ENCODE peak calls at places on chromosomes 6 and 20, in five cellular contexts. One of them, this sample, is unnamed.

GRCh38 chr20:46359233-46359751 is 47.1 kb downstream of the ELMO2 start:
- DNase-seq in CMK: no peak
- DNase-seq in heart left ventricle: peak
- DNase-seq in fibroblast of pulmonary artery: no peak
- DNase-seq in CD4-positive, alpha-beta T cell: no peak
- DNase-seq in this sample: no peak

GRCh38 chr20:38825901-38826625 is 20.6 kb downstream of the PPP1R16B start:
- DNase-seq in CD4-positive, alpha-beta T cell: no peak
- DNase-seq in heart left ventricle: no peak
- DNase-seq in CMK: no peak
- DNase-seq in fibroblast of pulmonary artery: peak
- DNase-seq in this sample: no peak

GRCh38 chr6:11525468-11526155 is 11.9 kb upstream of the TMEM170B start:
- DNase-seq in CMK: no peak
- DNase-seq in CD4-positive, alpha-beta T cell: no peak
- DNase-seq in heart left ventricle: peak
- DNase-seq in fibroblast of pulmonary artery: peak
- DNase-seq in this sample: peak

GRCh38 chr6:133983099-133983939 is 30.3 kb downstream of the TBPL1 start:
- DNase-seq in CMK: no peak
- DNase-seq in heart left ventricle: no peak
- DNase-seq in fibroblast of pulmonary artery: peak
- DNase-seq in CD4-positive, alpha-beta T cell: peak
- DNase-seq in this sample: no peak

GRCh38 chr6:80158478-80158989 is 52.1 kb downstream of the BCKDHB start:
- DNase-seq in CMK: no peak
- DNase-seq in fibroblast of pulmonary artery: no peak
- DNase-seq in heart left ventricle: no peak
- DNase-seq in CD4-positive, alpha-beta T cell: no peak
- DNase-seq in this sample: no peak

GRCh38 chr6:3327403-3327802 is 68.7 kb downstream of the PSMG4 start:
- DNase-seq in CD4-positive, alpha-beta T cell: no peak
- DNase-seq in fibroblast of pulmonary artery: no peak
- DNase-seq in heart left ventricle: no peak
- DNase-seq in CMK: no peak
- DNase-seq in this sample: no peak

GRCh38 chr6:158353851-158354508 is 41.7 kb downstream of the TULP4 start:
- DNase-seq in heart left ventricle: no peak
- DNase-seq in CMK: no peak
- DNase-seq in fibroblast of pulmonary artery: peak
- DNase-seq in CD4-positive, alpha-beta T cell: no peak
- DNase-seq in this sample: no peak

GRCh38 chr20:3000852-3001523 is 42.4 kb upstream of the GNRH2 start:
- DNase-seq in CD4-positive, alpha-beta T cell: no peak
- DNase-seq in CMK: no peak
- DNase-seq in heart left ventricle: no peak
- DNase-seq in fibroblast of pulmonary artery: peak
- DNase-seq in this sample: no peak

GRCh38 chr20:64038252-64038578 is 2.2 kb downstream of the C20orf204 start:
- DNase-seq in CMK: no peak
- DNase-seq in fibroblast of pulmonary artery: no peak
- DNase-seq in CD4-positive, alpha-beta T cell: no peak
- DNase-seq in heart left ventricle: no peak
- DNase-seq in this sample: no peak

GRCh38 chr6:167965602-167966539 is 31.6 kb upstream of the KIF25 start:
- DNase-seq in heart left ventricle: no peak
- DNase-seq in CD4-positive, alpha-beta T cell: no peak
- DNase-seq in CMK: no peak
- DNase-seq in fibroblast of pulmonary artery: no peak
- DNase-seq in this sample: no peak

GRCh38 chr6:17130786-17131185 is 28.9 kb downstream of the STMND1 start:
- DNase-seq in fibroblast of pulmonary artery: no peak
- DNase-seq in CMK: no peak
- DNase-seq in heart left ventricle: no peak
- DNase-seq in CD4-positive, alpha-beta T cell: no peak
- DNase-seq in this sample: no peak

GRCh38 chr6:137681445-137682009 is 185.5 kb upstream of the TNFAIP3 start:
- DNase-seq in CMK: no peak
- DNase-seq in CD4-positive, alpha-beta T cell: no peak
- DNase-seq in fibroblast of pulmonary artery: no peak
- DNase-seq in heart left ventricle: no peak
- DNase-seq in this sample: no peak

GRCh38 chr20:48194578-48194977 is 409.3 kb upstream of the SULF2 start:
- DNase-seq in heart left ventricle: no peak
- DNase-seq in CMK: no peak
- DNase-seq in fibroblast of pulmonary artery: no peak
- DNase-seq in CD4-positive, alpha-beta T cell: no peak
- DNase-seq in this sample: no peak

GRCh38 chr6:1388927-1389790 is at the start of gene FOXF2:
- DNase-seq in CD4-positive, alpha-beta T cell: no peak
- DNase-seq in heart left ventricle: peak
- DNase-seq in fibroblast of pulmonary artery: no peak
- DNase-seq in CMK: no peak
- DNase-seq in this sample: no peak